ENCODE peak calls at places on chromosomes 7 and 10, in six cellular contexts. G is IMR-90, I is H1, D is trophoblast cell, W is H9, F is neuronal stem cell. T is an unnamed sample.

GRCh38 chr7:66296001-66296521 is 90.9 kb downstream of the TPST1 start:
- DNase-seq in G (peak; percentile 81), I (no peak), D (no peak), W (no peak), F (no peak), T (peak; percentile 76)

GRCh38 chr10:33160151-33160550 is 174.3 kb downstream of the NRP1 start:
- DNase-seq in G (no peak), I (no peak), D (peak; percentile 11), W (peak; percentile 51), F (no peak), T (no peak)

GRCh38 chr10:133528845-133529575 is 1.8 kb downstream of the CYP2E1 start:
- DNase-seq in G (peak; percentile 6), I (no peak), D (no peak), W (no peak), F (no peak), T (no peak)

GRCh38 chr10:79129361-79129997 is 60.7 kb downstream of the ZMIZ1 start:
- DNase-seq in G (peak; percentile 68), I (peak; percentile 90), D (no peak), W (peak; percentile 93), F (peak; percentile 72), T (peak; percentile 81)

GRCh38 chr7:155188357-155188756 is 109.3 kb upstream of the INSIG1 start:
- DNase-seq in G (no peak), I (no peak), D (no peak), W (no peak), F (no peak), T (no peak)

GRCh38 chr10:21413268-21413667 is 112.2 kb downstream of the SKIDA1 start:
- DNase-seq in G (no peak), I (no peak), D (no peak), W (no peak), F (no peak), T (no peak)

GRCh38 chr10:85614981-85615380 is 751.6 kb downstream of the GRID1 start:
- DNase-seq in G (no peak), I (peak; percentile 17), D (no peak), W (peak; percentile 6), F (no peak), T (peak; percentile 52)

GRCh38 chr10:21355591-21356011 is 169.9 kb downstream of the SKIDA1 start:
- DNase-seq in G (peak; percentile 69), I (no peak), D (peak; percentile 80), W (no peak), F (no peak), T (no peak)

GRCh38 chr10:125137601-125138438 is 22.5 kb downstream of the CTBP2 start:
- DNase-seq in G (no peak), I (no peak), D (no peak), W (no peak), F (no peak), T (no peak)

GRCh38 chr7:41399171-41399570 is 303.7 kb downstream of the INHBA start:
- DNase-seq in G (peak; percentile 19), I (no peak), D (peak; percentile 26), W (no peak), F (no peak), T (no peak)

GRCh38 chr7:151682831-151683614 is 163.3 kb upstream of the RHEB start:
- DNase-seq in G (no peak), I (no peak), D (peak; percentile 95), W (no peak), F (no peak), T (no peak)

DNA sequence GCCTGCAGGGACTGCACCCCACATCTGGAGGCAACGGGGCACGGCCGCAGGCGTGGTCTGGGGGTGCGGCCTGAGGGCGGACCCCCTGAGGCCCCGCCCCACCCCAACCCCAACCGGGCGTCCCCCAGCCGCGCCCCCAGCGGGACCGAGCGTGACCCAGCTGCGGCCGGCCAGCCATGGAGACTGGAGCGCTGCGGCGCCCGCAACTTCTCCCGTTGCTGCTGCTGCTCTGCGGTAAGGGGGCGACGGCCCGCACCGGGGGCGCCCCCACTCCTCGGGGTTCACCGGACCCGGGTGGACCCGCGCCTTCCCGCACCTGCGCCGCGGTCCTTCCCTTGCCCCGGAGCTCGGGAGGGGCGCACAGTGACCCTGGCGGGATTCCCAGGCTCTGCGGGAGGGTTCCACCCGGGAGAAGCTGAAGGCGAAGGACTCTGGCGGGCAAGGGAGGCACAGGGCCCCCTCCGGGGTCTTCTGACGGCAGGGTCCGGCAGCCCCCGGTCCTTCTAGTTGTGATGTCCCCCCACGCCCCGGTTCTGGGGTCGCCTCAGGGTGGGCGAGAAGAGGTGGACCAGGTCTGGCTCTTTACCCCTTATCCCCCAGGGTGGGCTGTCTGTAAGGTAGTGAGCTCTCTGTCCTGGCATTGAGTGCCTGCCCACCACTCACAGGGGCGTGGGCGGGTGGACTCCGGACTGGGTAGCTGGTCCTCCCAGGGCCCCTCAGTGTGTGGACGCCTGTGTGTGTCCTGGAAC is at the start of gene RAMP3:
- DNase-seq in G (no peak), I (peak; percentile 67), D (no peak), W (no peak), F (no peak), T (no peak)
- H3K23ac ChIP-seq in G (no peak within 1 kb of the TSS), I (no peak within 1 kb of the TSS), D (no peak within 1 kb of the TSS), W (no peak within 1 kb of the TSS), F (no peak within 1 kb of the TSS), T (no peak within 1 kb of the TSS)

DNA sequence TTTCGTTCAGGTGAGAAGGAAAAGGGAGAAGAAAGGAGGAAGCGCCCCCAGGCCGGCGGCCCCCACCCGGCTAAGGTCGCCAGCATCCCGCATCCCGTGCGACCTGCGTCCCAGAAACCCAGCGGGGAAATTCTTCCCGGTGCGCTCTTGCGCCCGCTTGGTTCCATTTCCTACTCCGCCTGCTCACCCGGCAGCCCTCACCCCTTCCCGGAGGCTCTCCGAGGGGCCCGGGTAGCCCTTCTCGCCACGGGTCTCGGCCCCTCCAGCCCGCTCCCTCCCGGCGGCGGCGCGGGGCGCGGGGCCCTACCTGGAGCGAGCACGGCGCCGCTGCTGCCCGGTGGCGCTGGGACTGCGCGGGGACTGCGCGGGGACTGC is at the start of gene PRKCQ:
- DNase-seq in G (peak; percentile 12), I (no peak), D (no peak), W (peak; percentile 59), F (no peak), T (peak; percentile 52)
- H2AFZ ChIP-seq in G (peak within 1 kb of the TSS; percentile 91), I (peak within 1 kb of the TSS; percentile 91), D (peak within 1 kb of the TSS; percentile 94), W (peak within 1 kb of the TSS; percentile 75), F (peak within 1 kb of the TSS; percentile 98), T (peak within 1 kb of the TSS; percentile 71)

GRCh38 chr7:77691892-77692491 is 4.3 kb upstream of the RSBN1L start:
- DNase-seq in G (no peak), I (no peak), D (no peak), W (no peak), F (no peak), T (no peak)
- H3K23ac ChIP-seq in G (no peak overlapping the region), I (no peak overlapping the region), D (no peak overlapping the region), W (no peak overlapping the region), F (no peak overlapping the region), T (no peak overlapping the region)

GRCh38 chr10:87642486-87642885 is 17.2 kb upstream of the PAPSS2 start:
- DNase-seq in G (no peak), I (no peak), D (no peak), W (no peak), F (no peak), T (no peak)
- H2AFZ ChIP-seq in G (no peak overlapping the region), I (no peak overlapping the region), D (no peak overlapping the region), W (no peak overlapping the region), F (peak overlapping the region; percentile 53), T (no peak overlapping the region)

GRCh38 chr10:17188644-17189172 is 12.8 kb downstream of the TRDMT1 start:
- DNase-seq in G (no peak), I (no peak), D (no peak), W (no peak), F (no peak), T (no peak)
- H3K23ac ChIP-seq in G (no peak overlapping the region), I (no peak overlapping the region), D (no peak overlapping the region), W (no peak overlapping the region), F (no peak overlapping the region), T (no peak overlapping the region)

GRCh38 chr10:1287493-1288480 is 231.6 kb downstream of the WDR37 start:
- DNase-seq in G (no peak), I (no peak), D (no peak), W (no peak), F (no peak), T (no peak)

GRCh38 chr10:1291178-1292090 is 235.2 kb downstream of the WDR37 start:
- DNase-seq in G (no peak), I (peak; percentile 40), D (no peak), W (no peak), F (no peak), T (no peak)

GRCh38 chr10:1292611-1293021 is 236.4 kb downstream of the WDR37 start:
- DNase-seq in G (no peak), I (peak; percentile 52), D (no peak), W (no peak), F (no peak), T (peak; percentile 10)

GRCh38 chr10:1290071-1290471 is 233.9 kb downstream of the WDR37 start:
- DNase-seq in G (no peak), I (peak; percentile 17), D (no peak), W (no peak), F (no peak), T (no peak)

GRCh38 chr10:1289591-1289990 is 233.4 kb downstream of the WDR37 start:
- DNase-seq in G (no peak), I (peak; percentile 41), D (no peak), W (no peak), F (no peak), T (no peak)
- H2AFZ ChIP-seq in G (peak overlapping the region; percentile 11), I (no peak overlapping the region), D (no peak overlapping the region), W (no peak overlapping the region), F (no peak overlapping the region), T (no peak overlapping the region)

T was measured in mesenchymal stem cell.